ENCODE peak calls at places on chromosomes 4 and X, in five cellular contexts. One of them, this sample, is unnamed.

GRCh38 chr4:124854968-124855367 is 142.4 kb upstream of the ANKRD50 start:
- DNase-seq in AG09319: no peak
- DNase-seq in GM13976: peak
- DNase-seq in mesothelial cell of epicardium: no peak
- DNase-seq in GM06990: peak
- DNase-seq in this sample: no peak

GRCh38 chrX:12824944-12825343 is 33.7 kb downstream of the PRPS2 start:
- DNase-seq in AG09319: no peak
- DNase-seq in GM13976: no peak
- DNase-seq in mesothelial cell of epicardium: no peak
- DNase-seq in GM06990: no peak
- DNase-seq in this sample: no peak

GRCh38 chr4:1356181-1356998 is 9.4 kb downstream of the UVSSA start:
- DNase-seq in AG09319: no peak
- DNase-seq in GM13976: peak
- DNase-seq in mesothelial cell of epicardium: no peak
- DNase-seq in GM06990: peak
- DNase-seq in this sample: no peak

GRCh38 chr4:4762300-4762699 is 97.2 kb upstream of the MSX1 start:
- DNase-seq in AG09319: no peak
- DNase-seq in GM13976: no peak
- DNase-seq in mesothelial cell of epicardium: no peak
- DNase-seq in GM06990: no peak
- DNase-seq in this sample: no peak

GRCh38 chr4:80732010-80732409 is 298.5 kb upstream of the BMP3 start:
- DNase-seq in AG09319: no peak
- DNase-seq in GM13976: no peak
- DNase-seq in mesothelial cell of epicardium: no peak
- DNase-seq in GM06990: no peak
- DNase-seq in this sample: no peak

GRCh38 chr4:108350332-108350731 is 181.6 kb upstream of the LEF1 start:
- DNase-seq in AG09319: no peak
- DNase-seq in GM13976: no peak
- DNase-seq in mesothelial cell of epicardium: no peak
- DNase-seq in GM06990: no peak
- DNase-seq in this sample: no peak

GRCh38 chr4:167234388-167234881 is at the start of gene SPOCK3:
- DNase-seq in AG09319: no peak
- DNase-seq in GM13976: no peak
- DNase-seq in mesothelial cell of epicardium: peak
- DNase-seq in GM06990: peak
- DNase-seq in this sample: no peak

GRCh38 chrX:19513383-19513782 is 1.9 kb downstream of the MAP3K15 start:
- DNase-seq in AG09319: no peak
- DNase-seq in GM13976: no peak
- DNase-seq in mesothelial cell of epicardium: no peak
- DNase-seq in GM06990: no peak
- DNase-seq in this sample: no peak

GRCh38 chr4:40395908-40396806 is 61.0 kb downstream of the CHRNA9 start:
- DNase-seq in AG09319: peak
- DNase-seq in GM13976: no peak
- DNase-seq in mesothelial cell of epicardium: no peak
- DNase-seq in GM06990: no peak
- DNase-seq in this sample: peak

GRCh38 chr4:102493794-102494193 is 7.4 kb upstream of the NFKB1 start:
- DNase-seq in AG09319: no peak
- DNase-seq in GM13976: no peak
- DNase-seq in mesothelial cell of epicardium: no peak
- DNase-seq in GM06990: no peak
- DNase-seq in this sample: no peak

GRCh38 chrX:113260474-113260873 is 419.8 kb upstream of the AMOT start:
- DNase-seq in AG09319: no peak
- DNase-seq in GM13976: no peak
- DNase-seq in mesothelial cell of epicardium: no peak
- DNase-seq in GM06990: no peak
- DNase-seq in this sample: no peak

GRCh38 chr4:99998062-99998880 is 48.2 kb upstream of the H2AZ1 start:
- DNase-seq in AG09319: peak
- DNase-seq in GM13976: peak
- DNase-seq in mesothelial cell of epicardium: no peak
- DNase-seq in GM06990: no peak
- DNase-seq in this sample: no peak

GRCh38 chrX:48520455-48520854 is 1.2 kb upstream of the EBP start:
- DNase-seq in AG09319: no peak
- DNase-seq in GM13976: no peak
- DNase-seq in mesothelial cell of epicardium: no peak
- DNase-seq in GM06990: no peak
- DNase-seq in this sample: no peak

GRCh38 chr4:80182237-80182866 is 15.0 kb upstream of the PRDM8 start:
- DNase-seq in AG09319: no peak
- DNase-seq in GM13976: no peak
- DNase-seq in mesothelial cell of epicardium: no peak
- DNase-seq in GM06990: no peak
- DNase-seq in this sample: no peak

GRCh38 chr4:10371869-10372471 is 85.3 kb downstream of the ZNF518B start:
- DNase-seq in AG09319: no peak
- DNase-seq in GM13976: no peak
- DNase-seq in mesothelial cell of epicardium: no peak
- DNase-seq in GM06990: no peak
- DNase-seq in this sample: no peak

GRCh38 chrX:153394595-153394994 is 6.6 kb downstream of the PNMA6E start:
- DNase-seq in AG09319: no peak
- DNase-seq in GM13976: no peak
- DNase-seq in mesothelial cell of epicardium: no peak
- DNase-seq in GM06990: no peak
- DNase-seq in this sample: no peak

GRCh38 chr4:177220376-177220775 is 89.3 kb upstream of the NEIL3 start:
- DNase-seq in AG09319: no peak
- DNase-seq in GM13976: no peak
- DNase-seq in mesothelial cell of epicardium: no peak
- DNase-seq in GM06990: no peak
- DNase-seq in this sample: no peak

GRCh38 chr4:156298230-156298629 is 344.6 kb upstream of the CTSO start:
- DNase-seq in AG09319: peak
- DNase-seq in GM13976: no peak
- DNase-seq in mesothelial cell of epicardium: no peak
- DNase-seq in GM06990: no peak
- DNase-seq in this sample: peak

GRCh38 chr4:86831262-86832090 is 17.7 kb downstream of the SLC10A6 start:
- DNase-seq in AG09319: peak
- DNase-seq in GM13976: no peak
- DNase-seq in mesothelial cell of epicardium: no peak
- DNase-seq in GM06990: no peak
- DNase-seq in this sample: no peak

GRCh38 chr4:94455081-94455480 is 3.3 kb downstream of the PDLIM5 start:
- DNase-seq in AG09319: peak
- DNase-seq in GM13976: no peak
- DNase-seq in mesothelial cell of epicardium: no peak
- DNase-seq in GM06990: no peak
- DNase-seq in this sample: peak

GRCh38 chr4:183508693-183509092 is 3.8 kb downstream of the ING2 start:
- DNase-seq in AG09319: no peak
- DNase-seq in GM13976: no peak
- DNase-seq in mesothelial cell of epicardium: no peak
- DNase-seq in GM06990: no peak
- DNase-seq in this sample: no peak

GRCh38 chrX:141142946-141143345 is 34.0 kb downstream of the LDOC1 start:
- DNase-seq in AG09319: no peak
- DNase-seq in GM13976: no peak
- DNase-seq in mesothelial cell of epicardium: no peak
- DNase-seq in GM06990: no peak
- DNase-seq in this sample: no peak

GRCh38 chr4:185317880-185318279 is 77.8 kb downstream of the LRP2BP start:
- DNase-seq in AG09319: no peak
- DNase-seq in GM13976: no peak
- DNase-seq in mesothelial cell of epicardium: no peak
- DNase-seq in GM06990: no peak
- DNase-seq in this sample: no peak

GRCh38 chr4:145056325-145057130 is 41.5 kb downstream of the ANAPC10 start:
- DNase-seq in AG09319: no peak
- DNase-seq in GM13976: no peak
- DNase-seq in mesothelial cell of epicardium: no peak
- DNase-seq in GM06990: no peak
- DNase-seq in this sample: no peak

GRCh38 chrX:9530848-9531274 is 66.0 kb downstream of the TBL1X start:
- DNase-seq in AG09319: peak
- DNase-seq in GM13976: peak
- DNase-seq in mesothelial cell of epicardium: no peak
- DNase-seq in GM06990: peak
- DNase-seq in this sample: peak

GRCh38 chr4:84938316-84938715 is 28.2 kb downstream of the WDFY3 start:
- DNase-seq in AG09319: peak
- DNase-seq in GM13976: no peak
- DNase-seq in mesothelial cell of epicardium: no peak
- DNase-seq in GM06990: no peak
- DNase-seq in this sample: no peak

GRCh38 chr4:61201562-61202099 is 1.5 kb downstream of the ADGRL3 start:
- DNase-seq in AG09319: no peak
- DNase-seq in GM13976: peak
- DNase-seq in mesothelial cell of epicardium: no peak
- DNase-seq in GM06990: no peak
- DNase-seq in this sample: peak

GRCh38 chr4:143178923-143179322 is 5.8 kb upstream of the USP38 start:
- DNase-seq in AG09319: no peak
- DNase-seq in GM13976: no peak
- DNase-seq in mesothelial cell of epicardium: no peak
- DNase-seq in GM06990: no peak
- DNase-seq in this sample: no peak

GRCh38 chr4:39975488-39976089 is 2.1 kb downstream of the PDS5A start:
- DNase-seq in AG09319: no peak
- DNase-seq in GM13976: no peak
- DNase-seq in mesothelial cell of epicardium: no peak
- DNase-seq in GM06990: no peak
- DNase-seq in this sample: no peak

GRCh38 chr4:73674451-73674919 is 54.2 kb upstream of the RASSF6 start:
- DNase-seq in AG09319: no peak
- DNase-seq in GM13976: no peak
- DNase-seq in mesothelial cell of epicardium: no peak
- DNase-seq in GM06990: no peak
- DNase-seq in this sample: no peak

GRCh38 chr4:155787113-155787710 is 28.4 kb downstream of the GUCY1B1 start:
- DNase-seq in AG09319: peak
- DNase-seq in GM13976: peak
- DNase-seq in mesothelial cell of epicardium: no peak
- DNase-seq in GM06990: peak
- DNase-seq in this sample: no peak

GRCh38 chrX:18677140-18677834 is 5.4 kb upstream of the RS1 start:
- DNase-seq in AG09319: no peak
- DNase-seq in GM13976: no peak
- DNase-seq in mesothelial cell of epicardium: no peak
- DNase-seq in GM06990: no peak
- DNase-seq in this sample: no peak

GRCh38 chr4:179662522-179662921 is 2220.3 kb upstream of the AGA start:
- DNase-seq in AG09319: no peak
- DNase-seq in GM13976: no peak
- DNase-seq in mesothelial cell of epicardium: no peak
- DNase-seq in GM06990: no peak
- DNase-seq in this sample: no peak

GRCh38 chrX:46180258-46180687 is 364.9 kb downstream of the ZNF674 start:
- DNase-seq in AG09319: peak
- DNase-seq in GM13976: no peak
- DNase-seq in mesothelial cell of epicardium: no peak
- DNase-seq in GM06990: peak
- DNase-seq in this sample: no peak

DNA sequence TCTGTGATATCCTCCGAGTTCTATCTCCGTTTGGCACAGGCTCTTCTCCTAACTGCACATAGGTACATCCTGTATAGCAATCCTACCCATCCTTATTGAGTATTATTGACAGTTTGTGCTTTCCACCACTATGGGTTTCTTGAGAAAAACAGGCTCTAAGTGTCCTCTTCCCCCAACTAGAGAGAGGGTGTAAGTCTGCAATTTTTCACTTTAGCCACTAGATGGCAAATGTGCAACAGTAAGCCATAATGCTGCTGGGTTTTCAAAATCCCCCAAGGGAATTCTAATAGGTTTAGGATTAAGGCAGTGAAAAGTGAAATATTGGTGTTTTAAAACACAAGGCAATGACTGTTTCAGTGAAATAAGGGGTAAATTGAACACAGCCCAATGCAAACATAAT is 239.1 kb upstream of the HTR2C start:
- DNase-seq in AG09319: peak
- DNase-seq in GM13976: peak
- DNase-seq in mesothelial cell of epicardium: no peak
- DNase-seq in GM06990: no peak
- DNase-seq in this sample: no peak
- TF ChIP-seq CTCF in AG09319: peak
- TF ChIP-seq CTCF in GM13976: peak
- TF ChIP-seq CTCF in mesothelial cell of epicardium: peak
- TF ChIP-seq CTCF in GM06990: peak
- TF ChIP-seq CTCF in this sample: no peak

DNA sequence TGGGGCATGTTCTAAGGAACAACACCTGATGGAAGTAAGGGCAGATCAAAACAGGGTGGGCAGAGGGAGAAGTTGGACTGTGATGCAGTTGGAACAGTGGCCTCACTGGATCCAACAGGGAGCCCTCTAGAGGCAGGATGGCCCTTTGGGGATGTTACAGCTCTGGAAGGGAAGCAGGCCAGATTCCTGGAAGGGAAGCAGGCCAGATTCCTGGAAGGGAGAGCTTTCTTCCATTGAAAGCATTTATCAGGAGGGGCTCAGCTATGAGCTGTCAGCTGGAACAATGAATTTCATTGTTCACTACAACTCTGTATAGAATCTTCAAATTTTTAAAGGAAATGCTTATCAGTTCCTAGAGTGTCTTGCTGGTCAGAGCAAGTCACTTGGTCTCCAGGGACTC is 17.7 kb downstream of the IL15 start:
- DNase-seq in AG09319: no peak
- DNase-seq in GM13976: no peak
- DNase-seq in mesothelial cell of epicardium: no peak
- DNase-seq in GM06990: no peak
- DNase-seq in this sample: no peak
- TF ChIP-seq CTCF in AG09319: peak
- TF ChIP-seq CTCF in GM13976: peak
- TF ChIP-seq CTCF in mesothelial cell of epicardium: no peak
- TF ChIP-seq CTCF in GM06990: peak
- TF ChIP-seq CTCF in this sample: no peak

DNA sequence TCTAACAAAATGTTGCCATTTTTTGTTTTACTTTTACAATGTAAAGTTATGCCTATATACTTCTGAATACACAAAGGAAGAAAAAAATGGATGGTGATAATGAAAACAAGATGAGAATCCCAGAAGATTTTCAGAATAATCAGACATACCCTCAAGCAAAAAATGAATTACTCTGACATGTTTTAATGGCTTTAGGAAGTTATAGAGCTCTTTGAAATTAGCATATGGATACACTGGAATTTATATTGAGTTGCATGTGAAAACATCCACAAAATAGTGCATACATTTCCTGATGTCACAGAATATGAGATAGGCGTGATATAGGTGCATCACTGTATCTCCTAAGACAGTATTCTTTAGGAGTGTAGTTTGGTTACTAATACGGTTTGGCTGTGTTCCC is 351.3 kb downstream of the SLC7A11 start:
- DNase-seq in AG09319: no peak
- DNase-seq in GM13976: no peak
- DNase-seq in mesothelial cell of epicardium: no peak
- DNase-seq in GM06990: no peak
- DNase-seq in this sample: no peak
- TF ChIP-seq CTCF in AG09319: no peak
- TF ChIP-seq CTCF in GM13976: no peak
- TF ChIP-seq CTCF in mesothelial cell of epicardium: no peak
- TF ChIP-seq CTCF in GM06990: no peak
- TF ChIP-seq CTCF in this sample: no peak

GRCh38 chrX:106168107-106168506 is at the start of gene PWWP3B:
- DNase-seq in AG09319: no peak
- DNase-seq in GM13976: no peak
- DNase-seq in mesothelial cell of epicardium: no peak
- DNase-seq in GM06990: no peak
- DNase-seq in this sample: no peak
- TF ChIP-seq CTCF in AG09319: no peak
- TF ChIP-seq CTCF in GM13976: no peak
- TF ChIP-seq CTCF in mesothelial cell of epicardium: no peak
- TF ChIP-seq CTCF in GM06990: no peak
- TF ChIP-seq CTCF in this sample: no peak